ENCODE peak calls at places on chromosomes 6 and 20, in five cellular contexts. B, X, I, P and V are unnamed samples.

GRCh38 chr6:28134015-28134414 is 7.7 kb upstream of the ZKSCAN8 start:
- DNase-seq in P (no peak), X (peak; percentile 47), B (no peak), I (no peak), V (peak; percentile 69)

GRCh38 chr6:168116975-168117899 is 38.2 kb upstream of the FRMD1 start:
- DNase-seq in I (peak; percentile 21), B (no peak), X (no peak), P (no peak), V (no peak)

GRCh38 chr6:82113231-82113630 is 134.3 kb downstream of the IBTK start:
- DNase-seq in I (no peak), B (no peak), P (no peak), X (no peak), V (no peak)

GRCh38 chr6:166955121-166955864 is 1.1 kb downstream of the RNASET2 start:
- DNase-seq in X (peak; percentile 3), I (peak; percentile 68), B (peak; percentile 82), P (peak; percentile 46), V (no peak)

GRCh38 chr6:36386495-36387439 is 702 bp downstream of the ETV7 start:
- DNase-seq in I (no peak), X (peak; percentile 13), P (peak; percentile 18), B (peak; percentile 63), V (peak; percentile 71)

GRCh38 chr20:19427913-19428800 is 215.7 kb downstream of the SLC24A3 start:
- DNase-seq in P (no peak), I (no peak), X (no peak), B (no peak), V (no peak)

GRCh38 chr20:23156170-23156841 is 70.2 kb upstream of the CD93 start:
- DNase-seq in X (peak; percentile 41), P (no peak), B (peak; percentile 76), I (no peak), V (peak; percentile 66)

GRCh38 chr20:48645666-48646065 is 182.1 kb downstream of the PREX1 start:
- DNase-seq in I (no peak), B (no peak), X (no peak), P (no peak), V (no peak)

GRCh38 chr6:166583230-166583629 is 3.2 kb downstream of the RAMACL start:
- DNase-seq in I (no peak), B (no peak), P (no peak), X (no peak), V (no peak)

GRCh38 chr6:128235556-128235955 is 284.8 kb downstream of the PTPRK start:
- DNase-seq in I (no peak), B (no peak), P (no peak), X (no peak), V (no peak)

GRCh38 chr6:81023007-81023582 is 729.4 kb downstream of the TENT5A start:
- DNase-seq in B (no peak), I (no peak), P (no peak), X (peak; percentile 1), V (peak; percentile 2)

GRCh38 chr20:48404598-48404997 is 423.2 kb downstream of the PREX1 start:
- DNase-seq in I (no peak), P (no peak), B (no peak), X (peak; percentile 32), V (no peak)

GRCh38 chr6:22147983-22148797 is 148.6 kb downstream of the PRL start:
- DNase-seq in X (peak; percentile 27), B (peak; percentile 44), I (peak; percentile 40), P (no peak), V (peak; percentile 88)

GRCh38 chr6:15408008-15408407 is 162.1 kb downstream of the JARID2 start:
- DNase-seq in B (no peak), P (no peak), X (no peak), I (no peak), V (no peak)

DNA sequence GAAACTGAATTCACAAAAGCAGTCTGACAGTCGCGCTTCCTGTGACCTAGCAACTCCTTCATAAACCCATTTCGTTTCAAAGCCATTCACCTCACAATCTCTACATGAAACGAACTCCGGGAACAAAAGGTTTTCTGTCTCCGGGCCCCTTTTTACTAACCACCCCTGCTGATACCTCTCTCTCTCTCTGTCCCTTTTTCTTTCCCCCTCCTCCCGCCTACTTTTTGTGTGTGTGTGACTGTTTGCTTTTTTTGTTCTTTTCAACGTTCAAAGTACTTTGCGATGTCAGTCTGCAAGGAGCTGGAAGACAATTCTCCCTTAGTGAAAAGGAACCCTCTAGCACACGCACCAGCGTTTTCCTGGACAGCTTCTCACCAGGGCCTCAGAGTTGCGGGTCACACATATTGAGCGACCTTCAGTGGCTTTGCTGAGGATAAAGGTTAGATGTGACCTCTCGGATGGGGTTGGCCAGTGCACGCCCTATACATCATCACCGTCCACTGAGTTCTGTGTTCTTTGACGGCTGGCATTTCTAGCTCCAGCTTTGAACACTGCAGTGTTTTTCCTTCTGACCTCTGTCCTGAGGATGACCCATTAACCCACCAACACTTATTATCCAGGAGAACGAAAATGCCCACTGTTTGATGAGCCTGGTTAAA is 629 bp upstream of the NEDD9 start:
- DNase-seq in B (no peak), X (no peak), P (no peak), I (no peak), V (no peak)
- H3K4me1 ChIP-seq in B (peaks cover 54% of the 10 kb centered on the region), X (peaks cover 21% of the 10 kb centered on the region), P (peaks cover 47% of the 10 kb centered on the region), I (peaks cover 12% of the 10 kb centered on the region), V (peaks cover 45% of the 10 kb centered on the region)

GRCh38 chr20:3797226-3797545 is 1.1 kb downstream of the CDC25B start:
- DNase-seq in X (no peak), I (no peak), B (peak; percentile 38), P (no peak), V (no peak)

GRCh38 chr20:3798908-3799248 is 2.8 kb downstream of the CDC25B start:
- DNase-seq in I (no peak), B (peak; percentile 19), X (no peak), P (no peak), V (no peak)

GRCh38 chr20:3796477-3797225 is 541 bp downstream of the CDC25B start:
- DNase-seq in I (no peak), P (no peak), X (no peak), B (no peak), V (no peak)

GRCh38 chr20:3797592-3798404 is 1.7 kb downstream of the CDC25B start:
- DNase-seq in B (peak; percentile 34), X (no peak), P (no peak), I (no peak), V (no peak)

DNA sequence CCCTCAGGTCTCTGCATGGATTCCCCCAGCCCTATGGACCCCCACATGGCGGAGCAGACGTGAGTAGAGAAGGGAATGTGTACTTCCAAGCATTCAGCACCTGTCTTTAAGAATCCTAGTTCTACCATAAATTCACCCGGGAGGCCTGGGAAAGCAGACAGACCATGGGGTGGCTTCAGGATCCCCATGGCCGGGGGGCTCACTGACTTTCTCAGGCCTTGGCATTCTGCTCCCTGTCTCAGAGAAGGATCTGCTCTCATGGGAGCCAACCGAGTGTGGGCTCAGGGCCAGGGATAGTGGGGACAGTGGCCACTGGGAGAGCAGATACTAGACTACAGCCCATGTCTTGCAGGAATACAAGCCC is 2.3 kb downstream of the CDC25B start:
- DNase-seq in B (peak; percentile 44), I (no peak), X (no peak), P (no peak), V (no peak)
- H3K4me1 ChIP-seq in B (peaks cover 78% of the 10 kb centered on the region), I (peaks cover 20% of the 10 kb centered on the region), X (peaks cover 58% of the 10 kb centered on the region), P (peaks cover 70% of the 10 kb centered on the region), V (peaks cover 21% of the 10 kb centered on the region)

DNA sequence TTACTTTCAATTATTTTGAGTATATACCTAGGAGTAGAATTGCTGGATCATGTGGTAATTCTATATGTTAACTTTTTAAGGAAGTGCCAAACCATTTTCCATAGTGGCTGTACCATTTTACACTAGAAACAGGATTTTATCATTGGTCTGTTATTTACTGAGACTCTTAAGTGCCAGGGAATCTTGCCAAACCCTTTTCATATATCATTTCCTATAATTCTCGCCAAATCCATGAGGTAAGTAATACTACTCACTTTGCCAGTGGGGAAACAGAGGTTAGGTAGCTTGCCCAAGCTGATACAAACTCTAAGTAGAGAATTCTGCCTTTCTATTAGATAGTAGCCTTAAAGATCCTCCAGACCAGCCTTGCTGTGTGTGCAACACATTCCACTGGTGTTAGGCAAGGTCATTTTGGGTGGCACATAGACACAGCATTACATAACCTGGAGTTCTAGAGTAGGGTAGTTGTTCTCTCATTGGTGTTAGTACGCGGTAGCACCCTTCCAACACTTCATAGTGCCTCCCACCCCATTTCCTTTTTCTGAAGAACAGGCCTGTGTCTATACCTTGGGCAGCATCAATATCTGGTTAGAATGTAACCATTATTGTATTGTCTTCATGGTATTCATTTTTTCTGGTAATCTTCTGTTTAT is 65.5 kb downstream of the ARID1B start:
- DNase-seq in I (no peak), B (no peak), P (no peak), X (no peak), V (no peak)
- H3K4me1 ChIP-seq in I (peaks cover 86% of the 10 kb centered on the region), B (peaks cover 85% of the 10 kb centered on the region), P (peaks cover 39% of the 10 kb centered on the region), X (peaks cover 5% of the 10 kb centered on the region), V (peaks cover 47% of the 10 kb centered on the region)

GRCh38 chr20:50308166-50308512 is 117.5 kb downstream of the CEBPB start:
- DNase-seq in X (no peak), B (no peak), I (no peak), P (no peak), V (peak; percentile 30)

GRCh38 chr20:50309280-50309763 is 118.7 kb downstream of the CEBPB start:
- DNase-seq in I (no peak), B (no peak), P (no peak), X (peak; percentile 85), V (no peak)

GRCh38 chr20:50306478-50307423 is 116.1 kb downstream of the CEBPB start:
- DNase-seq in P (no peak), B (no peak), I (no peak), X (no peak), V (no peak)

GRCh38 chr20:50309764-50310672 is 119.4 kb downstream of the CEBPB start:
- DNase-seq in I (no peak), X (no peak), B (no peak), P (no peak), V (no peak)

GRCh38 chr20:50308513-50309279 is 118.1 kb downstream of the CEBPB start:
- DNase-seq in P (no peak), X (peak; percentile 98), I (peak; percentile 93), B (peak; percentile 91), V (peak; percentile 98)
- H3K4me1 ChIP-seq in P (no peaks in the 10 kb centered on the region), X (peaks cover 95% of the 10 kb centered on the region), I (peaks cover 54% of the 10 kb centered on the region), B (peaks cover 83% of the 10 kb centered on the region), V (peaks cover 72% of the 10 kb centered on the region)

DNA sequence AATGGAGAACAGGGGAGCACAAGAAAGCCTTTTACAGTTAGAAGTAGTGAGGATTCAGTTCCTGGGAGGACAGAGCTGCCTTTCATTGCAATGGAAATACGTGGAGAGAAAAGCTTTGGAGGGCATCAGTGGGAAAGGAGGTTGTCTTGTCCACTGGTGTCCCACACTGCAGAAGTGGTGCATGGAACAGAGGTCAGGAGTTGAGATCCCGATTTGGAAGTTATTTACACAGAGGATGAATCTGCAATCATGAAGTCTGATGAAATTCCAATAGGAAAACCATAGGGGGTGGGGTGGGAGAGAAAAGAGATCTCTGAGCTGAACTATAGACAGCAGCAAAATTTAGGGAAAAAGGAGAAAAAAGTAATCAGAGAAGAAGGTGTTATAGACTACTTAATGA is 33.6 kb downstream of the ADGRG6 start:
- DNase-seq in X (no peak), B (no peak), P (no peak), I (no peak), V (no peak)
- H3K4me1 ChIP-seq in X (peaks cover 83% of the 10 kb centered on the region), B (no peaks in the 10 kb centered on the region), P (no peaks in the 10 kb centered on the region), I (no peaks in the 10 kb centered on the region), V (peaks cover 19% of the 10 kb centered on the region)

GRCh38 chr20:59586613-59587012 is 17.7 kb upstream of the PHACTR3 start:
- DNase-seq in I (no peak), X (no peak), B (no peak), P (no peak), V (no peak)
- H3K4me1 ChIP-seq in I (peaks cover 10% of the 10 kb centered on the region), X (no peaks in the 10 kb centered on the region), B (peaks cover 5% of the 10 kb centered on the region), P (no peaks in the 10 kb centered on the region), V (peaks cover 5% of the 10 kb centered on the region)